ENCODE peak calls at places on chromosomes 7 and 10, in ten cellular contexts. Q is mammary epithelial cell, C is heart right ventricle, W is prostate gland, P is retinal pigment epithelial cell, L is neural progenitor cell, V is tibial artery, I is fibroblast of pulmonary artery, J is astrocyte of the cerebellum, R is GM06990. U is an unnamed sample.

GRCh38 chr7:144796919-144797318 is 38.9 kb downstream of the TPK1 start:
- DNase-seq in V (no peak), W (no peak), L (no peak), Q (no peak), I (no peak), J (no peak), P (no peak), R (no peak), C (no peak), U (no peak)

GRCh38 chr7:100482728-100483100 is 1.0 kb upstream of the NYAP1 start:
- DNase-seq in V (no peak), J (no peak), W (no peak), R (no peak), I (no peak), C (no peak), L (no peak), Q (no peak), P (no peak), U (no peak)

GRCh38 chr10:28375399-28376354 is 72.8 kb upstream of the MPP7 start:
- DNase-seq in W (peak), C (no peak), J (no peak), P (no peak), I (peak), R (no peak), V (no peak), L (no peak), Q (peak), U (no peak)

GRCh38 chr7:116560021-116560970 is 35.5 kb downstream of the CAV1 start:
- DNase-seq in P (peak), Q (no peak), V (no peak), C (peak), I (no peak), L (peak), W (no peak), R (no peak), J (no peak), U (peak)

GRCh38 chr7:139673230-139673629 is 104.6 kb downstream of the HIPK2 start:
- DNase-seq in R (peak), V (no peak), J (no peak), P (no peak), Q (no peak), L (no peak), W (no peak), C (no peak), I (no peak), U (no peak)

GRCh38 chr10:121080324-121080807 is 229.2 kb downstream of the WDR11 start:
- DNase-seq in R (no peak), W (no peak), L (no peak), J (no peak), P (no peak), C (no peak), Q (no peak), V (no peak), I (no peak), U (peak)

GRCh38 chr10:116538461-116538860 is 7.3 kb upstream of the PNLIP start:
- DNase-seq in I (no peak), V (no peak), W (no peak), J (peak), C (no peak), P (peak), L (no peak), Q (peak), R (no peak), U (no peak)

GRCh38 chr10:78690354-78691111 is 378.2 kb upstream of the ZMIZ1 start:
- DNase-seq in W (no peak), L (no peak), Q (no peak), R (no peak), J (no peak), V (peak), P (no peak), I (no peak), C (no peak), U (no peak)

GRCh38 chr10:68559872-68560200 is 301 bp upstream of the TET1 start:
- DNase-seq in W (no peak), C (no peak), J (no peak), I (no peak), V (no peak), L (no peak), R (no peak), Q (no peak), P (no peak), U (no peak)

GRCh38 chr7:79420464-79420863 is 33.0 kb downstream of the MAGI2 start:
- DNase-seq in V (no peak), I (peak), P (peak), C (no peak), L (no peak), W (no peak), Q (peak), R (no peak), J (peak), U (no peak)

GRCh38 chr10:7417807-7418206 is 7.0 kb upstream of the SFMBT2 start:
- DNase-seq in R (no peak), I (no peak), J (no peak), W (no peak), P (no peak), C (no peak), L (no peak), Q (no peak), V (no peak), U (no peak)

GRCh38 chr10:125087191-125087896 is 73.0 kb downstream of the CTBP2 start:
- DNase-seq in L (no peak), P (no peak), C (no peak), I (no peak), J (no peak), R (no peak), W (no peak), Q (peak), V (no peak), U (no peak)

GRCh38 chr7:107660381-107661080 is at the start of gene SLC26A4:
- DNase-seq in Q (no peak), J (no peak), V (no peak), R (peak), I (no peak), P (no peak), C (no peak), L (peak), W (no peak), U (peak)

GRCh38 chr7:90536449-90536848 is 59.7 kb upstream of the CDK14 start:
- DNase-seq in R (no peak), J (no peak), W (no peak), C (no peak), Q (no peak), I (no peak), L (no peak), P (no peak), V (no peak), U (no peak)

GRCh38 chr7:66352071-66352470 is 146.9 kb downstream of the TPST1 start:
- DNase-seq in Q (peak), C (no peak), R (no peak), L (peak), J (no peak), P (no peak), V (no peak), W (no peak), I (peak), U (no peak)

GRCh38 chr10:4127518-4128315 is 342.7 kb upstream of the KLF6 start:
- DNase-seq in L (no peak), R (peak), C (no peak), I (no peak), P (no peak), J (no peak), V (no peak), Q (no peak), W (no peak), U (no peak)

GRCh38 chr7:7352845-7353244 is 170.5 kb downstream of the C1GALT1 start:
- DNase-seq in V (no peak), P (no peak), C (no peak), J (no peak), L (no peak), R (no peak), W (no peak), I (no peak), Q (peak), U (no peak)

GRCh38 chr10:1242975-1243374 is 186.8 kb downstream of the WDR37 start:
- DNase-seq in Q (no peak), I (no peak), L (no peak), V (no peak), R (no peak), J (no peak), W (no peak), P (no peak), C (no peak), U (peak)

DNA sequence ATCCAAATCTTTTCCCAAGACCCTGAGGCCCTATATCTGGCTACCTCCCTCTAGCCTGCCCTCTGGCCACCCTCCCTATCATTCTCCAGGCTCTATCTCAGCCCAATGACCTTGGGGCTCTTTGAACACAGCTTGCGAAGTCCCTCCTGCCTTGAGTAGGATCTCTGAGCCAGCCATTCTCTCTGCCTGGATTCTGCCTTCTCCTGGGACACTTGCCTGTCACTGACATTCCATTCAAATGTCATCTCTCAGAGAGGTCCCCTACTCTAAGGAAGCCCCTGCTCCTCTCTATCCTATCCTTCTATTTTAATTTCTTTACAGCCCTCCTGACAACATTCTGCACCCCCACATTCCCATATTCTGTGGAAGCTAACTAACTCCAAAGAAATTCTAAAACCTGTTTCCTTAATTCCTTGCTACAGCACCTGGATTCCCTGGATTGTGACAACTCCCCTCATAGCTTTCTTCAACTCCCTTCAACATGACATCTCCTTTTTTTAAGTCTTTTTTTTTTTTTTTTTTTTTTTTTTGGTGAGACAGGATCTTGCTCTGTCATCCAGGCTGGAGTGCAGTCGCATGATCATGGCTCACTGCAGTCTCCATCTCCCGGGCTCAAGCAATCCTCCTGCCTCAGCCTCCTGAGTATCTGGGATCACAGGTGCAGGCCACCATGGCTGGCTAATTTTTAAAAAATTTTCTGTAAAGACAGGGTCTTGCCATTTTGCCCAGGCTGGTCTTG is 81.0 kb upstream of the ASAH2 start:
- DNase-seq in I (no peak), V (no peak), W (no peak), J (no peak), C (no peak), R (no peak), Q (no peak), P (no peak), L (no peak), U (no peak)
- TF ChIP-seq CTCF in I (no peak), V (no peak), W (no peak), J (no peak), C (no peak), R (no peak), Q (no peak), P (no peak), L (no peak), U (no peak)

GRCh38 chr7:31734456-31734855 is 47.4 kb downstream of the PPP1R17 start:
- DNase-seq in Q (peak), R (no peak), V (no peak), J (no peak), P (no peak), I (peak), L (no peak), W (no peak), C (no peak), U (no peak)

GRCh38 chr7:31724696-31725095 is 37.7 kb downstream of the PPP1R17 start:
- DNase-seq in C (no peak), R (no peak), I (peak), J (no peak), W (no peak), L (no peak), V (no peak), P (no peak), Q (peak), U (no peak)

DNA sequence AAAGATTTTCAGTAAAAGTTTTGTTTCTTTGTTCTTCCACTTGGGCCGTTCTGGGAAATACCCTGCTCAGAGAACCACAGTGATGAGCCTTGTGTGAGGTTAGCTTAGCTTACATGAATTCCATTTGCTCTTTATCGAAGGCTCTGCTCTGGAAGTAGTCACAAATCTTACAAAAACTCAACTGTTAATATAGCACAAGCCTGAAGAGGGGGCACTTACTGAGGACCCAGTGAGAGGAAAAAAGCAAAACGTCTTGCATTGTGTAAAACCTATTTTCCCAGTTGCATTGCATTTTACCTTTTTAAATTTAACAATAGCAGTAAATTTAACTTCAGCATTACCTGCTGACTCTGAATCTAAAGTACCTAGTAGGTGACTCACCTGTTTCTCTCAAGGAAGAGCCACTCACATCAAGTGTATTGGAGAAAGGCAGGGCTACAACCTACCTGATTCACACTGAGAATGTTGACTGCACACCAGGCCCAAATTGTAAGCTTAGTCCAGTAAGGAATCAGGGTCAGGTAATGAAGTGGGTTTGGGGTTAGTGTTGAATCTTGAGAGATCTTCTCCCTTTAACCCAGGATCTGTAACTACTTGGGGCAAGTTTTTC is 42.3 kb downstream of the PPP1R17 start:
- DNase-seq in R (no peak), Q (peak), I (no peak), V (no peak), L (peak), C (no peak), J (no peak), P (no peak), W (no peak), U (no peak)
- TF ChIP-seq CTCF in R (peak), Q (peak), I (no peak), V (no peak), L (peak), C (no peak), J (no peak), P (peak), W (no peak), U (no peak)

DNA sequence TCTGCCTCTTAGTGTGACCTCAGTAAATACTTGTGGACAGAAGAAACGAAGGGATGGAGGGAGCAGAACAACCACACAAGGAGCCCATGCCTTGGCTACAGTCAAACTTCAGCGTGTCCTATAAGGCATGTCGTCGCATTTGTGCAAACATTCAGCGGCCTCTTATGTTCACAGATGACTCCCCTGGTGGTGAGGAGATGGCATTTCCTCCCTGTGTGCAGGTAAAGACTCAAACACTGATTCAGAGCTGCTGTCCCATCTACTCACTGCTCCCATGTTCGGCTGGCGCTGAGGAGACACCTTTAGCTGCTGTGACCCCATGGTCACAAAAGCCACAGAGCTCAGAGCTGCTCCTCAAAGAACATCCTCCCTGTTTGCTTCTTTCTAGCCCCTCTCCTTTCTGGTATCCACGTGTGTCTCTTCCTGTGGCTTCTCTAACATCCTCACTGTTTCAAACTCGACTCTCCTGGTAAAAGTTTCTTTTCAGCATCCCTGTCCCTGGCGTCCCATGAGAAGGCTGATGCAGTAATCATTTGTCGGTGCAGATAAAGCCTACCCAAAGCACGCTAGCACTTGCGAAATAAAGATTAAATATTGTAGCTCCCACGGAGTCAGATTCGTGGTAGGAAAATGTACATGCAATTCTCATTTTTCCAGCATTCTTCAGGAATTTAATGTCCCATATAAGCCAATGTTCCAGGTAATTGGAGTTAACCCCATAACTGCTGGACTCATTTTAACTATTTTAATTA is 124.9 kb upstream of the NEBL start:
- DNase-seq in V (no peak), R (no peak), Q (no peak), I (peak), L (peak), C (no peak), W (no peak), J (no peak), P (no peak), U (no peak)
- TF ChIP-seq CTCF in V (no peak), R (peak), Q (no peak), I (peak), L (peak), C (no peak), W (no peak), J (no peak), P (peak), U (no peak)

DNA sequence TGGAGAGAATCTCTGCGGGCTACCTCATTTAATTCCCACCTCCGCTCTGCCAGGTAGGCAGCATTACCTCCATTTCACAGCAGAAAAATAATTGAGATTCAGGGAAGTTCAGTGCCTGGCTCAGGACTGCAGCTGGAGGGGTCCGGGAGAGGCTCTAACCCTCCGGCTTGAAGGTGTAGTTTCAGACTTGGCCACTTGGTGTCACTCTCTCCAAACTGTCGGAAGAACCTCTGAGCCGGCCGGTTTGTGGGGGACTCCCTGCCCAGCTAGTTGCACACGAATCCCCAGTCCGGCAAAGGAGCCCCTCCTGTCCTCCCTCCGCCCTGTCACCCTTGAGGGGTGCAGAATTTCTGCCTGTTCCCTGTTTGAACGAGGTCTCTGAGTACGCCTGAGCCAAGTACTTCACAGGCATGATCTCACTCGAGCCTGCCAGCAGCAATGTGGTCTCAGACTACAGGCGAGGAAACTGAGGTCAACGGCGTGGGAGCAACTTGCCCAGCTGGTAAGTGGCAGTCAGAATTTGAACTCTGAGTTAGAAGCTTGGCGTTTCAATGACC is 144.7 kb upstream of the ZNF716 start:
- DNase-seq in Q (no peak), P (no peak), J (no peak), C (no peak), R (no peak), L (no peak), V (no peak), W (no peak), I (no peak), U (no peak)
- TF ChIP-seq CTCF in Q (peak), P (no peak), J (no peak), C (peak), R (no peak), L (no peak), V (no peak), W (no peak), I (no peak), U (no peak)

GRCh38 chr7:17971392-17971791 is 31.1 kb upstream of the SNX13 start:
- DNase-seq in C (no peak), V (no peak), P (no peak), W (no peak), L (no peak), I (peak), Q (no peak), R (no peak), J (no peak), U (no peak)
- TF ChIP-seq CTCF in C (peak), V (no peak), P (no peak), W (no peak), L (no peak), I (peak), Q (no peak), R (no peak), J (no peak), U (no peak)

DNA sequence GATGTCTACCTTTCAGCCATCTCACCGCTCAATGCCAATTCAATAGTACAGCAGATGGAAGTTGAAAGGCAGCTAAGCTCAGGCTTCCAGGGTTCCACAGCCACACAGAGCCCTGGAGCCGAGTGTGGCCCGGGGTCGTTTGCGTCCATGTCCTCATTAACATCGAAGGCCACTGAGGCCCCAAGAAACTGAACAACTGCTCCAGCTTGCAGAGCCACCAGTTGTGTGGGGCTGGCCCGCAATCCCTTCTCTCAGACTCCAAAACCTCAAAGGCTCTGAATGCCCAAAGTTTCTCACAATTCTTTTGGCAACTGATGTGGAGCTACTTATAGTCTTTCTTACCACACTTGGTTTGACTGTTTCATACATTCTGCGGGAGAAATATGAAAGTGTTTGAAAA is 31.1 kb downstream of the NOD1 start:
- DNase-seq in Q (no peak), V (no peak), C (no peak), W (no peak), I (no peak), L (no peak), P (no peak), R (no peak), J (no peak), U (no peak)
- TF ChIP-seq CTCF in Q (no peak), V (no peak), C (no peak), W (no peak), I (no peak), L (no peak), P (no peak), R (no peak), J (no peak), U (no peak)

GRCh38 chr7:134477954-134478353 is 19.1 kb upstream of the AKR1B1 start:
- DNase-seq in C (no peak), V (no peak), I (peak), Q (no peak), L (no peak), R (no peak), P (peak), W (no peak), J (no peak), U (no peak)

GRCh38 chr7:134481167-134481566 is 22.3 kb upstream of the AKR1B1 start:
- DNase-seq in R (no peak), V (no peak), I (no peak), Q (no peak), C (no peak), P (no peak), L (no peak), W (no peak), J (no peak), U (no peak)

GRCh38 chr7:134480202-134480601 is 21.3 kb upstream of the AKR1B1 start:
- DNase-seq in C (no peak), I (no peak), R (no peak), Q (no peak), L (no peak), J (no peak), V (no peak), P (no peak), W (no peak), U (no peak)

GRCh38 chr7:134480730-134481129 is 21.8 kb upstream of the AKR1B1 start:
- DNase-seq in V (no peak), J (no peak), L (no peak), Q (peak), C (no peak), R (no peak), I (peak), P (no peak), W (no peak), U (no peak)

DNA sequence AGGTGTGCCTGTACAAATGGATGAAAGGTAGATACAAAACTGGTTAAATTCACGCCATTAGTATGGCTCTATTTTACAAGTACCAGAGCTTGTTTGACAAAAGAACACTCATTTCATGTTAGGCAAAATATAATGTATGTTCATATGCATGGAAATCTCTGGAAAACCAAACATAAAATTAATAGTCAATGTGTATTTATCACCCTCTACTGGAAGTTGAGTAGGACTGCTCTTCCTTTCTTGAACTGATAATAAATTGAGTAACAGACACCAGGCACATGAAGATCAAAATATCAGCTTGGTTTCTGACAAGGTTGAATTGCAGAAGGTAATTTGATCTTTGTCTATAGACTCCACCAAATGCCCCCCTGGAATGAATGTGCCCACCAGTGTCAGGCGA is 19.8 kb upstream of the AKR1B1 start:
- DNase-seq in W (no peak), V (no peak), I (peak), L (no peak), Q (peak), J (no peak), P (no peak), R (no peak), C (no peak), U (no peak)
- TF ChIP-seq CTCF in W (no peak), V (no peak), I (peak), L (no peak), Q (peak), J (no peak), P (peak), R (no peak), C (no peak), U (no peak)